ENCODE peak calls at places on chromosomes 13 and 19, in seven cellular contexts. I, E, T, N, Z, P and G are unnamed samples.
A peak's percentile ranks its signal among the peaks of the same experiment; 100 is the strongest.

GRCh38 chr13:64684108-64684507 is 2546.0 kb downstream of the PCDH9 start:
- DNase-seq in I (no peak), E (no peak), T (no peak), N (no peak), Z (no peak), P (no peak), G (no peak)

GRCh38 chr13:65600702-65601101 is 1629.4 kb downstream of the PCDH9 start:
- DNase-seq in I (no peak), E (no peak), T (no peak), N (no peak), Z (no peak), P (no peak), G (no peak)

GRCh38 chr13:101628900-101629299 is 176.4 kb downstream of the ITGBL1 start:
- DNase-seq in I (no peak), E (no peak), T (no peak), N (no peak), Z (no peak), P (no peak), G (no peak)

GRCh38 chr13:28470286-28470685 is 24.6 kb downstream of the FLT1 start:
- DNase-seq in I (no peak), E (no peak), T (no peak), N (no peak), Z (no peak), P (no peak), G (no peak)

GRCh38 chr13:29491248-29491647 is 104.2 kb downstream of the SLC7A1 start:
- DNase-seq in I (no peak), E (no peak), T (no peak), N (no peak), Z (no peak), P (no peak), G (no peak)

GRCh38 chr13:22936228-22936627 is 244.6 kb upstream of the SGCG start:
- DNase-seq in I (no peak), E (no peak), T (no peak), N (no peak), Z (no peak), P (no peak), G (no peak)

GRCh38 chr13:106619688-106620555 is 52.0 kb upstream of the ARGLU1 start:
- DNase-seq in I (peak; percentile 17), E (peak; percentile 70), T (peak; percentile 44), N (peak; percentile 40), Z (peak; percentile 2), P (peak; percentile 45), G (peak; percentile 49)

GRCh38 chr19:45363861-45364459 is 6.4 kb downstream of the ERCC2 start:
- DNase-seq in I (no peak), E (no peak), T (no peak), N (no peak), Z (no peak), P (no peak), G (no peak)

GRCh38 chr13:18947376-18947977 is 234.1 kb downstream of the TUBA3C start:
- DNase-seq in I (no peak), E (no peak), T (no peak), N (no peak), Z (no peak), P (no peak), G (no peak)

GRCh38 chr19:33227242-33227650 is 1.6 kb upstream of the SLC7A10 start:
- DNase-seq in I (no peak), E (no peak), T (no peak), N (peak; percentile 69), Z (no peak), P (no peak), G (no peak)

GRCh38 chr19:46042252-46042883 is 1.6 kb upstream of the IGFL4 start:
- DNase-seq in I (no peak), E (no peak), T (no peak), N (no peak), Z (no peak), P (no peak), G (no peak)

GRCh38 chr13:91639316-91639715 is 240.9 kb downstream of the GPC5 start:
- DNase-seq in I (no peak), E (no peak), T (no peak), N (no peak), Z (no peak), P (no peak), G (no peak)

GRCh38 chr13:100527644-100528043 is 60.9 kb downstream of the GGACT start:
- DNase-seq in I (no peak), E (no peak), T (no peak), N (no peak), Z (no peak), P (no peak), G (no peak)

GRCh38 chr19:4396949-4397783 is 3.2 kb downstream of the SH3GL1 start:
- DNase-seq in I (no peak), E (no peak), T (no peak), N (no peak), Z (no peak), P (no peak), G (no peak)

GRCh38 chr19:45640849-45641273 is 1.7 kb upstream of the EML2 start:
- DNase-seq in I (no peak), E (no peak), T (peak; percentile 77), N (peak; percentile 13), Z (no peak), P (peak; percentile 43), G (peak; percentile 54)

GRCh38 chr19:41528106-41528505 is 47.9 kb upstream of the CEACAM21 start:
- DNase-seq in I (no peak), E (no peak), T (no peak), N (no peak), Z (no peak), P (no peak), G (no peak)

GRCh38 chr19:33152178-33152577 is 20.3 kb downstream of the WDR88 start:
- DNase-seq in I (no peak), E (no peak), T (no peak), N (no peak), Z (no peak), P (no peak), G (no peak)

GRCh38 chr19:28023064-28023463 is 1189.9 kb downstream of the UQCRFS1 start:
- DNase-seq in I (no peak), E (no peak), T (no peak), N (no peak), Z (no peak), P (no peak), G (no peak)

GRCh38 chr19:46408611-46409039 is 4.7 kb downstream of the CCDC8 start:
- DNase-seq in I (no peak), E (no peak), T (no peak), N (peak; percentile 25), Z (no peak), P (no peak), G (no peak)

GRCh38 chr13:79283742-79284141 is 122.3 kb downstream of the RBM26 start:
- DNase-seq in I (no peak), E (no peak), T (no peak), N (no peak), Z (no peak), P (no peak), G (no peak)

GRCh38 chr13:79281335-79281734 is 124.7 kb downstream of the RBM26 start:
- DNase-seq in I (peak; percentile 73), E (no peak), T (no peak), N (no peak), Z (no peak), P (no peak), G (no peak)

GRCh38 chr13:79282976-79283375 is 123.1 kb downstream of the RBM26 start:
- DNase-seq in I (no peak), E (no peak), T (no peak), N (peak; percentile 20), Z (no peak), P (no peak), G (no peak)

GRCh38 chr13:79285159-79285558 is 120.9 kb downstream of the RBM26 start:
- DNase-seq in I (no peak), E (no peak), T (no peak), N (no peak), Z (no peak), P (no peak), G (no peak)

DNA sequence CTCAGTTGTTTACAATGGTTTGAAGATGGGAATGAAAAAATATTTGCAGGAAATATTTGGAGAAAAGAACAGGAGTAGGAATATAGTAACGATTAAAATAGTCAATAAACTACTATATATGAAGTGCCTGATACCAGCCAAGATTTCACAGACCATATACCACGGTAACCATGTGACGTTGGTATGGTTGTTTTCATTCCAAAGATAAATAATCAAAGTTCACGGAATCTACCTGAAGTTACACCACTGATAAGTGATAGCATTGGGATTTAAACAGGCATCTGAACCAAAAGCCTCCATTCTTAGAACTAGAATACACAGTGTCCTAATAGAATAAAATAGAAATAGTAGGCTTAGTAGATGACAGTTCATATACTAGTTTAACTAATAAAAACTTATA is 123.5 kb downstream of the RBM26 start:
- DNase-seq in I (no peak), E (no peak), T (no peak), N (peak; percentile 12), Z (no peak), P (no peak), G (no peak)
- TF ChIP-seq JUND in I (no peak), E (no peak), T (no peak), N (no peak), Z (no peak), P (no peak), G (no peak)

GRCh38 chr19:58579473-58580142 is 6.5 kb upstream of the MZF1 start:
- DNase-seq in I (no peak), E (no peak), T (no peak), N (no peak), Z (no peak), P (no peak), G (no peak)

GRCh38 chr19:58578430-58578925 is 5.3 kb upstream of the MZF1 start:
- DNase-seq in I (no peak), E (no peak), T (no peak), N (no peak), Z (no peak), P (no peak), G (no peak)

GRCh38 chr19:58582985-58583384 is 9.8 kb upstream of the MZF1 start:
- DNase-seq in I (no peak), E (no peak), T (no peak), N (no peak), Z (no peak), P (no peak), G (no peak)

GRCh38 chr19:58584498-58585441 is 11.6 kb upstream of the MZF1 start:
- DNase-seq in I (no peak), E (no peak), T (no peak), N (no peak), Z (no peak), P (peak; percentile 34), G (no peak)

GRCh38 chr19:58581227-58582141 is 8.3 kb upstream of the MZF1 start:
- DNase-seq in I (peak; percentile 92), E (no peak), T (peak; percentile 76), N (peak; percentile 16), Z (no peak), P (peak; percentile 78), G (no peak)
- TF ChIP-seq JUND in I (peak; percentile 63), E (no peak), T (no peak), N (no peak), Z (no peak), P (peak; percentile 83), G (no peak)

DNA sequence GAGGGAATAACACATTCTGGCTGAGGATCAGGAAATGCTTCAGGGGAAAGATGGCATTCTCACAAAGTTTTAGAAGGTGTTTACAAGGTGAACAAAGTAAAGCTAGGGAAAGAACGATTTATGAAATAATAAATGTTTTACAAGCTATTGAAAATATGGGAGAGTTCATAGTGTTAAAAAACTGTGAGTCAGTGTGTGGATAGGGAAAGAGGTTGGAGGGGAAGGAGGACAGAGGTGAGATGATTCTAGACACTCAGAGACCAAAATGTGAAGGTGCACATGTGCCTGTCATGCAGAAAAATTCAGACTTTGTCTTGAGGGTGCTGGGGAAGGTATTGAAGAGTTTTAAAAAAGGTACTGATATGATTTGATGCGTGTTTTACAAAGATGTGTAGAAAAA is 476.1 kb downstream of the TDRD3 start:
- DNase-seq in I (no peak), E (no peak), T (no peak), N (no peak), Z (no peak), P (no peak), G (no peak)
- TF ChIP-seq JUND in I (no peak), E (no peak), T (no peak), N (no peak), Z (no peak), P (no peak), G (no peak)

GRCh38 chr19:1247747-1248453 is 483 bp upstream of the MIDN start:
- DNase-seq in I (no peak), E (peak; percentile 60), T (no peak), N (peak; percentile 46), Z (no peak), P (no peak), G (no peak)
- TF ChIP-seq JUND in I (no peak), E (no peak), T (no peak), N (peak; percentile 26), Z (no peak), P (peak; percentile 10), G (no peak)